ENCODE peak calls at places on chromosomes 13 and 19, in five cellular contexts. One of them, this sample, is unnamed.

GRCh38 chr13:99083976-99084375 is 106.1 kb upstream of the DOCK9 start:
- DNase-seq in CD8-positive, alpha-beta memory T cell: peak; percentile 27
- DNase-seq in foreskin fibroblast: no peak
- DNase-seq in tibial nerve: no peak
- DNase-seq in IMR-90: no peak
- DNase-seq in this sample: no peak

GRCh38 chr19:35027851-35028599 is 2.2 kb upstream of the SCN1B start:
- DNase-seq in CD8-positive, alpha-beta memory T cell: no peak
- DNase-seq in foreskin fibroblast: no peak
- DNase-seq in tibial nerve: no peak
- DNase-seq in IMR-90: peak; percentile 27
- DNase-seq in this sample: peak; percentile 68

GRCh38 chr19:7596191-7596937 is 701 bp downstream of the CAMSAP3 start:
- DNase-seq in CD8-positive, alpha-beta memory T cell: no peak
- DNase-seq in foreskin fibroblast: no peak
- DNase-seq in tibial nerve: no peak
- DNase-seq in IMR-90: no peak
- DNase-seq in this sample: no peak

GRCh38 chr13:57633950-57634828 is 2.6 kb downstream of the PCDH17 start:
- DNase-seq in CD8-positive, alpha-beta memory T cell: no peak
- DNase-seq in foreskin fibroblast: no peak
- DNase-seq in tibial nerve: no peak
- DNase-seq in IMR-90: no peak
- DNase-seq in this sample: no peak

GRCh38 chr13:44243198-44243852 is 130.3 kb upstream of the SERP2 start:
- DNase-seq in CD8-positive, alpha-beta memory T cell: no peak
- DNase-seq in foreskin fibroblast: no peak
- DNase-seq in tibial nerve: no peak
- DNase-seq in IMR-90: peak; percentile 74
- DNase-seq in this sample: peak; percentile 92

GRCh38 chr19:15439078-15439799 is 10.5 kb downstream of the WIZ start:
- DNase-seq in CD8-positive, alpha-beta memory T cell: no peak
- DNase-seq in foreskin fibroblast: no peak
- DNase-seq in tibial nerve: no peak
- DNase-seq in IMR-90: no peak
- DNase-seq in this sample: no peak

GRCh38 chr13:92827503-92827902 is 399.1 kb upstream of the GPC6 start:
- DNase-seq in CD8-positive, alpha-beta memory T cell: no peak
- DNase-seq in foreskin fibroblast: no peak
- DNase-seq in tibial nerve: no peak
- DNase-seq in IMR-90: no peak
- DNase-seq in this sample: no peak

GRCh38 chr19:10226376-10227214 is 4.5 kb downstream of the S1PR2 start:
- DNase-seq in CD8-positive, alpha-beta memory T cell: no peak
- DNase-seq in foreskin fibroblast: peak; percentile 91
- DNase-seq in tibial nerve: peak; percentile 72
- DNase-seq in IMR-90: peak; percentile 95
- DNase-seq in this sample: peak; percentile 47

GRCh38 chr19:50242586-50242985 is 39.2 kb downstream of the MYH14 start:
- DNase-seq in CD8-positive, alpha-beta memory T cell: no peak
- DNase-seq in foreskin fibroblast: no peak
- DNase-seq in tibial nerve: no peak
- DNase-seq in IMR-90: no peak
- DNase-seq in this sample: no peak

GRCh38 chr19:10784257-10784656 is 51.8 kb downstream of the TMED1 start:
- DNase-seq in CD8-positive, alpha-beta memory T cell: no peak
- DNase-seq in foreskin fibroblast: no peak
- DNase-seq in tibial nerve: no peak
- DNase-seq in IMR-90: no peak
- DNase-seq in this sample: no peak

GRCh38 chr13:51767100-51767499 is 36.9 kb downstream of the DHRS12 start:
- DNase-seq in CD8-positive, alpha-beta memory T cell: no peak
- DNase-seq in foreskin fibroblast: no peak
- DNase-seq in tibial nerve: no peak
- DNase-seq in IMR-90: no peak
- DNase-seq in this sample: no peak

GRCh38 chr13:51974485-51974884 is 36.8 kb downstream of the ATP7B start:
- DNase-seq in CD8-positive, alpha-beta memory T cell: no peak
- DNase-seq in foreskin fibroblast: no peak
- DNase-seq in tibial nerve: no peak
- DNase-seq in IMR-90: no peak
- DNase-seq in this sample: no peak

GRCh38 chr13:102405499-102406079 is 3.7 kb upstream of the FGF14 start:
- DNase-seq in CD8-positive, alpha-beta memory T cell: no peak
- DNase-seq in foreskin fibroblast: no peak
- DNase-seq in tibial nerve: no peak
- DNase-seq in IMR-90: peak; percentile 12
- DNase-seq in this sample: peak; percentile 32

GRCh38 chr13:30037766-30038165 is 187.3 kb upstream of the UBL3 start:
- DNase-seq in CD8-positive, alpha-beta memory T cell: no peak
- DNase-seq in foreskin fibroblast: peak; percentile 56
- DNase-seq in tibial nerve: no peak
- DNase-seq in IMR-90: peak; percentile 59
- DNase-seq in this sample: peak; percentile 70

GRCh38 chr13:113532156-113532806 is 41.8 kb upstream of the DCUN1D2 start:
- DNase-seq in CD8-positive, alpha-beta memory T cell: no peak
- DNase-seq in foreskin fibroblast: peak; percentile 10
- DNase-seq in tibial nerve: no peak
- DNase-seq in IMR-90: peak; percentile 31
- DNase-seq in this sample: peak; percentile 17

GRCh38 chr13:66532146-66532545 is 698.0 kb downstream of the PCDH9 start:
- DNase-seq in CD8-positive, alpha-beta memory T cell: no peak
- DNase-seq in foreskin fibroblast: peak; percentile 53
- DNase-seq in tibial nerve: no peak
- DNase-seq in IMR-90: peak; percentile 90
- DNase-seq in this sample: peak; percentile 79

GRCh38 chr13:31556376-31556775 is 182.9 kb upstream of the RXFP2 start:
- DNase-seq in CD8-positive, alpha-beta memory T cell: no peak
- DNase-seq in foreskin fibroblast: peak; percentile 75
- DNase-seq in tibial nerve: no peak
- DNase-seq in IMR-90: peak; percentile 2
- DNase-seq in this sample: peak; percentile 53

GRCh38 chr13:43333176-43333575 is 309.8 kb downstream of the DNAJC15 start:
- DNase-seq in CD8-positive, alpha-beta memory T cell: no peak
- DNase-seq in foreskin fibroblast: no peak
- DNase-seq in tibial nerve: no peak
- DNase-seq in IMR-90: no peak
- DNase-seq in this sample: no peak

GRCh38 chr13:87172166-87172825 is 498.9 kb upstream of the SLITRK5 start:
- DNase-seq in CD8-positive, alpha-beta memory T cell: no peak
- DNase-seq in foreskin fibroblast: no peak
- DNase-seq in tibial nerve: no peak
- DNase-seq in IMR-90: no peak
- DNase-seq in this sample: no peak

GRCh38 chr19:57558525-57558924 is 1.1 kb downstream of the ZNF550 start:
- DNase-seq in CD8-positive, alpha-beta memory T cell: no peak
- DNase-seq in foreskin fibroblast: no peak
- DNase-seq in tibial nerve: no peak
- DNase-seq in IMR-90: peak; percentile 35
- DNase-seq in this sample: peak; percentile 28

GRCh38 chr19:34276614-34277013 is 22.3 kb downstream of the GARRE1 start:
- DNase-seq in CD8-positive, alpha-beta memory T cell: no peak
- DNase-seq in foreskin fibroblast: no peak
- DNase-seq in tibial nerve: no peak
- DNase-seq in IMR-90: no peak
- DNase-seq in this sample: no peak

GRCh38 chr13:25502551-25502950 is 130.8 kb downstream of the ATP8A2 start:
- DNase-seq in CD8-positive, alpha-beta memory T cell: no peak
- DNase-seq in foreskin fibroblast: no peak
- DNase-seq in tibial nerve: no peak
- DNase-seq in IMR-90: no peak
- DNase-seq in this sample: no peak

GRCh38 chr19:46196410-46197124 is 33.0 kb upstream of the IGFL1 start:
- DNase-seq in CD8-positive, alpha-beta memory T cell: no peak
- DNase-seq in foreskin fibroblast: no peak
- DNase-seq in tibial nerve: no peak
- DNase-seq in IMR-90: no peak
- DNase-seq in this sample: no peak

GRCh38 chr19:43444531-43445340 is 20.7 kb downstream of the LYPD3 start:
- DNase-seq in CD8-positive, alpha-beta memory T cell: no peak
- DNase-seq in foreskin fibroblast: no peak
- DNase-seq in tibial nerve: no peak
- DNase-seq in IMR-90: no peak
- DNase-seq in this sample: no peak

GRCh38 chr19:5131031-5131865 is 162.3 kb downstream of the KDM4B start:
- DNase-seq in CD8-positive, alpha-beta memory T cell: no peak
- DNase-seq in foreskin fibroblast: no peak
- DNase-seq in tibial nerve: no peak
- DNase-seq in IMR-90: no peak
- DNase-seq in this sample: no peak

GRCh38 chr19:5903502-5904301 is at the start of gene NDUFA11:
- DNase-seq in CD8-positive, alpha-beta memory T cell: peak; percentile 98
- DNase-seq in foreskin fibroblast: peak; percentile 94
- DNase-seq in tibial nerve: peak; percentile 99
- DNase-seq in IMR-90: peak; percentile 95
- DNase-seq in this sample: peak; percentile 99

GRCh38 chr19:48171584-48172170 is 1.2 kb downstream of the ZSWIM9 start:
- DNase-seq in CD8-positive, alpha-beta memory T cell: no peak
- DNase-seq in foreskin fibroblast: no peak
- DNase-seq in tibial nerve: no peak
- DNase-seq in IMR-90: no peak
- DNase-seq in this sample: no peak

GRCh38 chr19:48169585-48169973 is 565 bp downstream of the LIG1 start:
- DNase-seq in CD8-positive, alpha-beta memory T cell: peak; percentile 82
- DNase-seq in foreskin fibroblast: peak; percentile 30
- DNase-seq in tibial nerve: peak; percentile 38
- DNase-seq in IMR-90: peak; percentile 56
- DNase-seq in this sample: peak; percentile 60

GRCh38 chr19:48170817-48171347 is 402 bp downstream of the ZSWIM9 start:
- DNase-seq in CD8-positive, alpha-beta memory T cell: no peak
- DNase-seq in foreskin fibroblast: no peak
- DNase-seq in tibial nerve: no peak
- DNase-seq in IMR-90: no peak
- DNase-seq in this sample: no peak

GRCh38 chr19:48169974-48170803 is at the start of the genes LIG1 and ZSWIM9:
- DNase-seq in CD8-positive, alpha-beta memory T cell: peak; percentile 94
- DNase-seq in foreskin fibroblast: peak; percentile 93
- DNase-seq in tibial nerve: peak; percentile 79
- DNase-seq in IMR-90: peak; percentile 95
- DNase-seq in this sample: peak; percentile 96

GRCh38 chr19:48168689-48169088 is 1.5 kb downstream of the LIG1 start:
- DNase-seq in CD8-positive, alpha-beta memory T cell: no peak
- DNase-seq in foreskin fibroblast: no peak
- DNase-seq in tibial nerve: no peak
- DNase-seq in IMR-90: no peak
- DNase-seq in this sample: no peak
- H3K4me3 ChIP-seq in CD8-positive, alpha-beta memory T cell: no peak overlapping the region
- H3K4me3 ChIP-seq in foreskin fibroblast: no peak overlapping the region
- H3K4me3 ChIP-seq in tibial nerve: no peak overlapping the region
- H3K4me3 ChIP-seq in IMR-90: no peak overlapping the region
- H3K4me3 ChIP-seq in this sample: no peak overlapping the region

DNA sequence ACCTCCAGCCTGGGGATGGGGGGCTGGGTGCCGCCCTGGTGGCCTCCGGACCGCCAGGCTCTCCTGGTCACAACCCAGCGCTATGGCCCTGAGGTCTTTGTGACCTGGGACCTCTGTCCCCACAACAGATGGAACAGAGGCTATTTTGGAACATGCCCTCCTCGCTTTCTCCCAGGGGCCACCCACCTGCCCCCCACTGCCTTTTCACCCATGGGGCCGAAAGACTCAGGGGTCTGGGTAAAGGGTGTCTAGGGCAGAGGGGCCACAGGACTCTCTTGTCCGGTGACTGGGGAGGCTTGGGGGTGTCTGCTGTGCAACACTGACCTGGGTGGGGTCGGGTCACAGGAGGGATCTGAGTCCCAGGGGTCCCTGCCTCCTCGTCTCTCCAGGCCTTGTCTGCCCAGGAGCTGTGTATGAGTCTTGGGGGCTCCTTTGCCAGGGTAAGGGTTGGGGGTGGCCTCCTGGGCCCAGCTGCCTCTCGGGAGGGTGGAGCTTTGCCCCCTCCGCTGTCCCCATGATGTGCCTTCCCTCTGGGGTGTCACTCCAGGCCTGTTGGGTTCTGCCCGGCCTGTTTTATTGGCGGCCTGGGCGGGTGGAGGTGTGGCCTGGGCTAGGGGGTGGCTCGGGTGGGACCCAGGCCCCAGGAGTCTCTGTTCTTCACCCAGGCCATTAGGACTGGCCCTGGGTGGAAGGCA is 2.0 kb downstream of the ARID3A start:
- DNase-seq in CD8-positive, alpha-beta memory T cell: no peak
- DNase-seq in foreskin fibroblast: no peak
- DNase-seq in tibial nerve: no peak
- DNase-seq in IMR-90: no peak
- DNase-seq in this sample: no peak
- H3K4me3 ChIP-seq in CD8-positive, alpha-beta memory T cell: no peak overlapping the region
- H3K4me3 ChIP-seq in foreskin fibroblast: peak overlapping the region; percentile 79
- H3K4me3 ChIP-seq in tibial nerve: no peak overlapping the region
- H3K4me3 ChIP-seq in IMR-90: peak overlapping the region; percentile 96
- H3K4me3 ChIP-seq in this sample: peak overlapping the region; percentile 92

DNA sequence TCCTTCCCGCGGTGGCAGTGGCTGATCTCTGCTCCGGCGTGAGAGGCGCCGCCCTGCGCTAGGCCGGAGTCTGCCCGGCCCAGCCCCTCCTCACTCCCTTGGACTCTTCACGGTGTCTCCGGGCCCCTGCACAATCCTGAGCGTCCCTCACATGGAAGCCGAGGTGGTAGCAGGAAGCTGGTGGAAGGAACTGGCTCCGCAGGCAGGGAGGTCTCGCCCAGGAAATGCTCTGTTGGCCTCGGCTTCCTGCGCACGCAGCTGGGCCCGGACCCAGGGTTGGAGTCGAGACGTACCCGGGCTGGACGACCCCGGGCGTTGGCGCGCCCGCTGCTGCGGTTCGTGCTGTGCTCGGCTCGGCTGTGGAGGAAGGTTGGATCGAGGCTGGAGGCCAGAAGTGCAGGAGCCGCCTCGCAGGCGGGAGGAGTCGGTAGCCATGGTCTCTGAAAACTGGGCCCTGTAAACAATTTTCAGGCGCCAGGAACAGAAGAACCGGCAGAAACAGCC is 46.3 kb downstream of the ZNF724 start:
- DNase-seq in CD8-positive, alpha-beta memory T cell: no peak
- DNase-seq in foreskin fibroblast: no peak
- DNase-seq in tibial nerve: no peak
- DNase-seq in IMR-90: no peak
- DNase-seq in this sample: no peak
- H3K4me3 ChIP-seq in CD8-positive, alpha-beta memory T cell: no peak overlapping the region
- H3K4me3 ChIP-seq in foreskin fibroblast: no peak overlapping the region
- H3K4me3 ChIP-seq in tibial nerve: no peak overlapping the region
- H3K4me3 ChIP-seq in IMR-90: no peak overlapping the region
- H3K4me3 ChIP-seq in this sample: no peak overlapping the region

DNA sequence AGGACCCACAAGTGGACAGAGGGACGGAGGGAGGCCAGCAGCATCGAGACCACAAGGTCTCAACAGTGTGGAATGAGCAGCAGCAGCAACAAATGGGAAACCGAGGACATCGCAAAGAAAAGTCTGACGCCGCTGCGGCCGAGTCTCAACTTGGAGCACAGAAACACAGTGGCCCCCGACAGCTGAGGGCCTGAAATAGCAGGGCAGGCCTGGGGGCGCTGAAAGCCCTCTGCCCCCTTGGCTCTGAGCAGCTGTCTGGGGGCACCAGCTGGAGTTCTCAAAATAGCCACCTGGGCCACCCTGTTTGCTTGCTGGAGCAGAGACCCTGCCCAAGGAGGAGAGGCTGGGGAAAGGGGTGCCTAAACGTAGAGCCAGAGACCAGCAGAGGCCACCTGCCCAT is 5.9 kb upstream of the ISYNA1 start:
- DNase-seq in CD8-positive, alpha-beta memory T cell: no peak
- DNase-seq in foreskin fibroblast: no peak
- DNase-seq in tibial nerve: no peak
- DNase-seq in IMR-90: no peak
- DNase-seq in this sample: no peak
- H3K4me3 ChIP-seq in CD8-positive, alpha-beta memory T cell: no peak overlapping the region
- H3K4me3 ChIP-seq in foreskin fibroblast: no peak overlapping the region
- H3K4me3 ChIP-seq in tibial nerve: no peak overlapping the region
- H3K4me3 ChIP-seq in IMR-90: no peak overlapping the region
- H3K4me3 ChIP-seq in this sample: no peak overlapping the region